ENCODE peak calls at places on chromosome 7, in five cellular contexts. One of them, this sample, is unnamed.

GRCh38 chr7:77904252-77904651 is 105.7 kb downstream of the PHTF2 start:
- DNase-seq in occipital lobe: no peak
- DNase-seq in foreskin keratinocyte: no peak
- DNase-seq in activated CD4-positive, alpha-beta T cell treated with anti-CD3 and anti-CD28 coated beads, Interleukin-2, amount 10 ng/mL, durations not matched to agents 7 days and 5 days: no peak
- DNase-seq in right cardiac atrium: no peak
- DNase-seq in this sample: no peak

GRCh38 chr7:4136501-4137110 is 545.5 kb upstream of the FOXK1 start:
- DNase-seq in occipital lobe: no peak
- DNase-seq in foreskin keratinocyte: no peak
- DNase-seq in activated CD4-positive, alpha-beta T cell treated with anti-CD3 and anti-CD28 coated beads, Interleukin-2, amount 10 ng/mL, durations not matched to agents 7 days and 5 days: no peak
- DNase-seq in right cardiac atrium: no peak
- DNase-seq in this sample: no peak

GRCh38 chr7:8051373-8051772 is 82.8 kb downstream of the GLCCI1 start:
- DNase-seq in occipital lobe: no peak
- DNase-seq in foreskin keratinocyte: no peak
- DNase-seq in activated CD4-positive, alpha-beta T cell treated with anti-CD3 and anti-CD28 coated beads, Interleukin-2, amount 10 ng/mL, durations not matched to agents 7 days and 5 days: no peak
- DNase-seq in right cardiac atrium: no peak
- DNase-seq in this sample: no peak

GRCh38 chr7:13028731-13029099 is 341.3 kb downstream of the ARL4A start:
- DNase-seq in occipital lobe: no peak
- DNase-seq in foreskin keratinocyte: no peak
- DNase-seq in activated CD4-positive, alpha-beta T cell treated with anti-CD3 and anti-CD28 coated beads, Interleukin-2, amount 10 ng/mL, durations not matched to agents 7 days and 5 days: no peak
- DNase-seq in right cardiac atrium: no peak
- DNase-seq in this sample: no peak

GRCh38 chr7:73770002-73770859 is at the start of gene CLDN3:
- DNase-seq in occipital lobe: no peak
- DNase-seq in foreskin keratinocyte: no peak
- DNase-seq in activated CD4-positive, alpha-beta T cell treated with anti-CD3 and anti-CD28 coated beads, Interleukin-2, amount 10 ng/mL, durations not matched to agents 7 days and 5 days: peak
- DNase-seq in right cardiac atrium: no peak
- DNase-seq in this sample: no peak

GRCh38 chr7:138417840-138418239 is 42.2 kb upstream of the TRIM24 start:
- DNase-seq in occipital lobe: no peak
- DNase-seq in foreskin keratinocyte: no peak
- DNase-seq in activated CD4-positive, alpha-beta T cell treated with anti-CD3 and anti-CD28 coated beads, Interleukin-2, amount 10 ng/mL, durations not matched to agents 7 days and 5 days: no peak
- DNase-seq in right cardiac atrium: no peak
- DNase-seq in this sample: no peak

GRCh38 chr7:1300636-1301035 is 68.0 kb downstream of the UNCX start:
- DNase-seq in occipital lobe: no peak
- DNase-seq in foreskin keratinocyte: no peak
- DNase-seq in activated CD4-positive, alpha-beta T cell treated with anti-CD3 and anti-CD28 coated beads, Interleukin-2, amount 10 ng/mL, durations not matched to agents 7 days and 5 days: no peak
- DNase-seq in right cardiac atrium: peak
- DNase-seq in this sample: no peak

GRCh38 chr7:40470111-40470736 is 335.4 kb downstream of the SUGCT start:
- DNase-seq in occipital lobe: no peak
- DNase-seq in foreskin keratinocyte: no peak
- DNase-seq in activated CD4-positive, alpha-beta T cell treated with anti-CD3 and anti-CD28 coated beads, Interleukin-2, amount 10 ng/mL, durations not matched to agents 7 days and 5 days: no peak
- DNase-seq in right cardiac atrium: no peak
- DNase-seq in this sample: peak